ENCODE peak calls at places on chromosome 19, in seven cellular contexts. L, R, X, Y, G, S and T are unnamed samples. For H3K4me1, the result is how much of the 10 kb centered on the place peaks cover.

GRCh38 chr19:18170714-18171255 is 2.8 kb upstream of the IFI30 start:
- DNase-seq in S (no peak), Y (no peak), L (no peak), R (peak), X (no peak), G (no peak), T (no peak)

GRCh38 chr19:39401549-39402416 is 4.9 kb upstream of the ZFP36 start:
- DNase-seq in G (peak), R (peak), L (peak), Y (peak), X (peak), S (peak), T (peak)

GRCh38 chr19:34618410-34618809 is 58.5 kb downstream of the SCGB2B2 start:
- DNase-seq in G (no peak), L (no peak), X (no peak), S (no peak), Y (no peak), R (no peak), T (no peak)

GRCh38 chr19:35436477-35437141 is 11.4 kb upstream of the FFAR2 start:
- DNase-seq in L (no peak), S (no peak), Y (no peak), X (peak), R (peak), G (no peak), T (peak)

GRCh38 chr19:47729468-47729798 is 15.9 kb upstream of the NOP53 start:
- DNase-seq in G (peak), X (peak), L (peak), R (peak), S (peak), Y (peak), T (peak)

GRCh38 chr19:51564791-51565190 is 6.3 kb upstream of the ZNF175 start:
- DNase-seq in Y (no peak), G (no peak), L (no peak), X (no peak), R (no peak), S (peak), T (no peak)

GRCh38 chr19:17311455-17312248 is 2.3 kb downstream of the DDA1 start:
- DNase-seq in L (peak), S (peak), Y (no peak), G (peak), R (peak), X (peak), T (peak)

GRCh38 chr19:55111238-55111831 is 6.1 kb downstream of the PPP1R12C start:
- DNase-seq in Y (no peak), X (no peak), G (no peak), R (no peak), L (no peak), S (no peak), T (no peak)

GRCh38 chr19:52670046-52670445 is 31.9 kb upstream of the ZNF83 start:
- DNase-seq in S (no peak), Y (no peak), R (peak), L (no peak), G (no peak), X (no peak), T (no peak)

GRCh38 chr19:2150794-2151338 is 500 bp downstream of the AP3D1 start:
- DNase-seq in X (no peak), L (no peak), Y (peak), R (no peak), S (no peak), G (no peak), T (peak)

GRCh38 chr19:51783373-51783772 is 11.6 kb upstream of the FPR3 start:
- DNase-seq in R (peak), X (no peak), Y (no peak), L (no peak), G (no peak), S (peak), T (no peak)

GRCh38 chr19:39133431-39134270 is 8.1 kb downstream of the PAK4 start:
- DNase-seq in S (peak), G (no peak), R (peak), L (no peak), Y (peak), X (no peak), T (no peak)

GRCh38 chr19:51664997-51665396 is 18.4 kb upstream of the SIGLEC14 start:
- DNase-seq in Y (no peak), L (no peak), X (no peak), S (no peak), G (no peak), R (no peak), T (peak)

GRCh38 chr19:38683393-38684077 is 36.1 kb downstream of the ACTN4 start:
- DNase-seq in L (peak), G (peak), S (peak), Y (peak), R (peak), X (peak), T (peak)

GRCh38 chr19:15381864-15382263 is 2.3 kb upstream of the AKAP8 start:
- DNase-seq in X (no peak), L (no peak), G (no peak), Y (no peak), S (no peak), R (no peak), T (no peak)

GRCh38 chr19:24140591-24140990 is 53.6 kb downstream of the ZNF254 start:
- DNase-seq in L (no peak), R (no peak), S (no peak), Y (no peak), G (no peak), X (no peak), T (no peak)

GRCh38 chr19:42762782-42763181 is 2.7 kb downstream of the PSG8 start:
- DNase-seq in G (peak), X (peak), Y (no peak), L (no peak), S (no peak), R (no peak), T (no peak)

GRCh38 chr19:33500991-33501390 is 20.6 kb downstream of the PEPD start:
- DNase-seq in G (no peak), Y (no peak), L (no peak), S (no peak), R (no peak), X (no peak), T (no peak)

DNA sequence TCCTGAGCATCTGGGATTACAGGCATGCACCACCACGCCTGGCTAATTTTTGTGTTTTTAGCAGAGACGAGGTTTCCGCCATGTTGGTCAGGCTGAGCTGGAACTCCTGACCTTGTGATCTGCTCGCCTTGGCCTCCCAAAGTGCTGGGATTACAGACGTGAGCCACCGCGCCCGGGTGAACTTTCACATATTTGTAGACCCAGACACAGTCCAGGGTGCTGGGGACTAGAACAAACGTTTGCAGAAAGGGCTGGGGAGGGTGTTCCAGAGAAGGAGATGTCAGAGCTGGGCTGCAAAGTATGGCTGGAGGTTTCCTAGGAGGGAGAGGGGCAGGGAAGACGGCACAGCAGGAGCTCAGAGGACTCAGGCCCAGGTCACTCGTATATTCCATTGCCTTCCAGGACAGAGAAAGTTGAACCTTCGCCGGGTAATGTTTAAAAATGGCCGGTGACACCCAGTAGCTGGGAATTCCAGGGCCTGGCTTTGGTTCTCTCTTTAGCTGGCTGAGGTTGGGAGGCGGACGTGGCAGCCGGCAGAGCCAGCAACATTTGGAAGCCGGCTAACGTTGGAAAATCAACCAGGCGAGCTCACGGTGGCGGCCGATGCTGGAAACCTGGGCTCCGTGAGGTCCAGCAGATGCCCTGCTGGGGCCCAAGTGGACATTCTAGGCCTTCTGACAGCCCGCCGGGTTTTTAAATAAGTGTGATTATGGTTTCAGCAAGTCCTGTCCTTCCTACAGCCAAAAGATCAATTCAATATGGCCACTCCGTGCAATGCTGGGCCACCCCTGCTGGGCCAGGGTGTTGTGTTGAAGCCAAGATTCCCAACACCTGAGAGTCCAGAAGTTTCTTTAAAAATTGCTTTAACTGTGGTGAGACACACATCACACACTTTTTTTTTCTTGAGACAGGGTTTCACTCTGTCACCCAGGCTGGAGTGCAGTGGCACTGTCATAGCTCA is 41.5 kb downstream of the NFIC start:
- DNase-seq in S (no peak), Y (no peak), X (peak), R (no peak), G (peak), L (no peak), T (no peak)
- H3K9ac ChIP-seq in S (no peak), Y (no peak), X (no peak), R (no peak), G (peak), L (no peak), T (peak)

DNA sequence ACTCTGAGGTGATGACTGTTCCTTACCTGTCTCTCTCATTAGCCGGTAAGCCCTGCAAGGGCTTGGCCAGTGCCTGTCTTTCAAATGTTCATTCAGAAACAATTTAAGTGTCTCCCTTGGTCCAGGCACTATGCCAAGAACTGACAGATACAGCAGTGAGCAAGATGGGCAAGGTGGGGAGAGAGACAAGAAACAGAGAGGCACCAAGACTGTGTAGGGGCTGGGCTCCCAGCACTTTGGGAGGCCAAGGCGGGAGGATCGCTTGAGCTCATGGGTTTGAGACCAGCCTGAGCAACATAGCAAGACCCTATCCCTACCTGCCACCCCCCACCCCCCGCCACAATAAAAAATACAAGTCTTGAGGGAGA is 1.3 kb upstream of the CCNE1 start:
- DNase-seq in G (no peak), X (peak), Y (no peak), R (no peak), L (peak), S (no peak), T (peak)
- H3K4me3 ChIP-seq in G (no peak), X (no peak), Y (no peak), R (no peak), L (no peak), S (no peak), T (no peak)

DNA sequence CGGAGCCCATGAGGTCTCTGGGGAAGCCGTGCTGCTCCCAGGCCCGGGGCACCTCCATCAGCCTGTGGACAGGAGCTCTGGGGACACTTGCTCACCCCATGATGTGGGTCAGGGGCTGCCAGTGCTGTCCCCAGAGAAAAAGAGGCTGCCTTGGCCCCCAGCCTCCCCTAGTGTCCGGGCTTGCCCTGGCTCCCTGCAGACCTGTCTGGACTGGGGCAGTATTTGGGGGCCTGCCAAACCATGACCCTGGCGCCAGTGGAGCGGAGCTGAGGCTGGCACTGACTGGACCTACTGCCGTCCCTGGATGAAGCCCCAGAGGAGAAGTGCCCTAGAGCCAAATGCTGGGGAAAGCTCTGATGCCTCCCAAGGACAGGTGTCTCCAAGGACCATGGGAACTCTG is 30.4 kb downstream of the ELAVL1 start:
- DNase-seq in L (no peak), Y (no peak), G (no peak), S (no peak), R (no peak), X (no peak), T (no peak)
- H3K4me1 ChIP-seq in L (under half), Y (under half), G (under half), S (under half), R (under half), X (under half), T (under half)

DNA sequence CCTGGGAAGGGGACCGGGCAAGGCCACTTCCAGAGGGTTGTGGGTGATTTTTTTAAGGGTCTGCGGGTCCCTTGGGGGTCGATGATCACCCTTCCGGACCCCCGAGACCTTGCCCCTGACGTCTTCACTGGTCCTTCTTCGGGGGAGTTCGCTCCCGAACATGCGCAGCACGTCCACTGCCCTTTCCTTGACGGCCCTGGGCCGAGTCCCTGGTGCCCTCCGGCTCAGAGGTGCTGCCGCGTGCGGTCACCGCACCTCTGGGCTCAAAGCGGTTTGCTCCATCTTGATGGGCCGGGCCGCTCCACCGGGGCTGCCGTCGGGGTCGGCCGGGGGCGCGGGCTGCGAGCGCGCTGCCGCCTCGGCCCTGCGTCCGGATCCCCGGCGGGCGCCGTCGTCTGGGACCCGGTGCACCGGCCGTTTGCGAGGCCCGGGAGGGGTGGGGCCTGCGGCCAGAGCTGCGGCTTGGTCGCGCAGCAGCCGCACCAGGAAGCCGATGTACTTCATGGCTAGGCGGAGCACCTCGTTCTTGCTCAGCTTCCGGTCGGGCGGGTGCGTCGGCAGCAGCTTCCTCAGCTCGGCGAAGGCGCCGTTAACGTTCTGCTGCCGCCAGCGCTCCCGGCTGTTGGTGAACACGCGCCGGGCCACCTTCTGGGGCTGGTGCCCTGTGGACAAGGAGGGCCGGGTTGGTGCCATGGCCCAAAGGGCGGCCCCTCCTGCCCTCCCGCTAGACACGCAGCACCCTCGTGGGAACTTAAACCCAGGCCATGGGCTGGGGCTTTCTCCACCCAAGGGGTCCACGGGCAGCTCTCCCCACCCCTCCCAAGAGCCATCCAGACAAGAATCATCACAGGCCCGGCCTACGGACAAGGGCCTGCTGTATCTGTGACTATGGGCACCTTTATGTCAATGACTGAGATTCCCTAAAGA is 3.3 kb downstream of the LYL1 start:
- DNase-seq in G (no peak), R (peak), X (no peak), Y (peak), L (no peak), S (peak), T (no peak)
- H3K9ac ChIP-seq in G (no peak), R (no peak), X (no peak), Y (no peak), L (no peak), S (no peak), T (no peak)

GRCh38 chr19:850221-850978 is 1.7 kb upstream of the ELANE start:
- DNase-seq in X (peak), R (peak), S (peak), L (peak), G (peak), Y (peak), T (peak)
- H3K4me3 ChIP-seq in X (peak), R (no peak), S (no peak), L (no peak), G (no peak), Y (no peak), T (peak)